ENCODE peak calls at places on chromosomes 16 and 17, in six cellular contexts. K is psoas muscle, H is endothelial cell, O is posterior cingulate gyrus, G is nucleus accumbens, C is MCF 10A. F is an unnamed sample.

GRCh38 chr16:23296994-23297393 is 5.1 kb upstream of the SCNN1B start:
- DNase-seq in O (no peak), H (no peak), C (no peak), G (no peak), K (no peak), F (peak; percentile 66)

GRCh38 chr17:11278984-11279270 is 37.9 kb downstream of the SHISA6 start:
- DNase-seq in C (no peak), K (no peak), H (no peak), G (no peak), O (no peak), F (no peak)

GRCh38 chr17:51461578-51462004 is 201.2 kb downstream of the UTP18 start:
- DNase-seq in K (peak; percentile 53), O (peak; percentile 34), H (peak; percentile 80), G (no peak), C (peak; percentile 75), F (peak; percentile 43)

GRCh38 chr16:69761983-69762842 is at the start of gene WWP2:
- DNase-seq in C (peak; percentile 80), O (peak; percentile 55), K (peak; percentile 78), G (peak; percentile 77), H (peak; percentile 74), F (peak; percentile 74)

GRCh38 chr16:59412275-59412841 is 678.2 kb upstream of the GOT2 start:
- DNase-seq in G (no peak), H (no peak), C (peak; percentile 9), K (no peak), O (no peak), F (peak; percentile 46)

GRCh38 chr17:16189791-16190348 is 25.5 kb downstream of the NCOR1 start:
- DNase-seq in O (no peak), G (no peak), H (no peak), C (peak; percentile 8), K (no peak), F (peak; percentile 70)

GRCh38 chr17:37592291-37592690 is 16.9 kb downstream of the SYNRG start:
- DNase-seq in K (no peak), H (no peak), O (no peak), G (no peak), C (no peak), F (no peak)

GRCh38 chr17:67055041-67055443 is 10.7 kb downstream of the CACNG1 start:
- DNase-seq in H (no peak), G (no peak), C (no peak), O (no peak), K (no peak), F (no peak)

GRCh38 chr17:11284811-11285210 is 43.8 kb downstream of the SHISA6 start:
- DNase-seq in G (no peak), H (no peak), C (no peak), K (no peak), O (no peak), F (no peak)

GRCh38 chr16:68331879-68332410 is 21.1 kb downstream of the PRMT7 start:
- DNase-seq in H (no peak), O (no peak), K (no peak), C (no peak), G (no peak), F (no peak)

GRCh38 chr16:55968221-55968620 is 93.0 kb upstream of the CES5A start:
- DNase-seq in H (no peak), C (no peak), K (no peak), O (no peak), G (no peak), F (no peak)

GRCh38 chr17:82441686-82442487 is 8.7 kb downstream of the CYBC1 start:
- DNase-seq in K (no peak), H (no peak), G (no peak), C (no peak), O (no peak), F (no peak)